ENCODE peak calls at places on chromosome 7, in six cellular contexts. H, T, D, R, M and Q are unnamed samples.

GRCh38 chr7:93594250-93594649 is 19.7 kb upstream of the CALCR start:
- DNase-seq in H (no peak), T (no peak), D (no peak), R (no peak), M (no peak), Q (no peak)

GRCh38 chr7:116177009-116177408 is 33.3 kb upstream of the TES start:
- DNase-seq in H (peak), T (no peak), D (no peak), R (no peak), M (no peak), Q (no peak)

GRCh38 chr7:35891004-35891830 is 90.4 kb downstream of the SEPTIN7 start:
- DNase-seq in H (no peak), T (no peak), D (no peak), R (no peak), M (no peak), Q (no peak)

GRCh38 chr7:45701701-45702460 is 127.7 kb downstream of the ADCY1 start:
- DNase-seq in H (no peak), T (no peak), D (no peak), R (no peak), M (no peak), Q (no peak)

GRCh38 chr7:27640914-27641570 is 21.6 kb downstream of the HIBADH start:
- DNase-seq in H (peak), T (peak), D (no peak), R (no peak), M (peak), Q (no peak)

GRCh38 chr7:66503551-66504031 is 125.1 kb upstream of the KCTD7 start:
- DNase-seq in H (no peak), T (no peak), D (no peak), R (no peak), M (no peak), Q (no peak)

GRCh38 chr7:22572937-22573336 is 72.9 kb upstream of the STEAP1B start:
- DNase-seq in H (peak), T (no peak), D (no peak), R (no peak), M (no peak), Q (peak)

GRCh38 chr7:158595068-158595467 is 7.4 kb upstream of the PTPRN2 start:
- DNase-seq in H (no peak), T (no peak), D (no peak), R (no peak), M (peak), Q (no peak)

GRCh38 chr7:102321351-102322201 is 34.7 kb downstream of the SPDYE6 start:
- DNase-seq in H (no peak), T (no peak), D (no peak), R (peak), M (no peak), Q (no peak)

GRCh38 chr7:155776606-155777005 is 35.7 kb downstream of the SHH start:
- DNase-seq in H (no peak), T (no peak), D (no peak), R (no peak), M (no peak), Q (no peak)

GRCh38 chr7:73615886-73616285 is 8.4 kb downstream of the MLXIPL start:
- DNase-seq in H (peak), T (no peak), D (no peak), R (no peak), M (no peak), Q (no peak)

GRCh38 chr7:30971840-30972563 is 8.2 kb downstream of the GHRHR start:
- DNase-seq in H (no peak), T (no peak), D (no peak), R (no peak), M (no peak), Q (no peak)

GRCh38 chr7:157412021-157412443 is 75.2 kb downstream of the DNAJB6 start:
- DNase-seq in H (peak), T (peak), D (no peak), R (no peak), M (no peak), Q (peak)

GRCh38 chr7:77950548-77950947 is 152.0 kb downstream of the PHTF2 start:
- DNase-seq in H (no peak), T (no peak), D (no peak), R (no peak), M (no peak), Q (no peak)

GRCh38 chr7:85156661-85157213 is 30.1 kb downstream of the SEMA3D start:
- DNase-seq in H (no peak), T (no peak), D (no peak), R (no peak), M (no peak), Q (no peak)

GRCh38 chr7:92255308-92255707 is 9.5 kb downstream of the ANKIB1 start:
- DNase-seq in H (peak), T (peak), D (no peak), R (no peak), M (no peak), Q (peak)

GRCh38 chr7:33055147-33055546 is 7.4 kb downstream of the NT5C3A start:
- DNase-seq in H (no peak), T (no peak), D (no peak), R (no peak), M (no peak), Q (no peak)

GRCh38 chr7:151248191-151249033 is at the start of gene SMARCD3:
- DNase-seq in H (peak), T (peak), D (peak), R (peak), M (no peak), Q (no peak)

GRCh38 chr7:76048668-76048988 is 722 bp downstream of the MDH2 start:
- DNase-seq in H (no peak), T (no peak), D (no peak), R (peak), M (peak), Q (no peak)

GRCh38 chr7:101170617-101171441 is 5.5 kb upstream of the VGF start:
- DNase-seq in H (no peak), T (no peak), D (no peak), R (no peak), M (no peak), Q (no peak)

GRCh38 chr7:157474685-157475084 is 137.9 kb downstream of the DNAJB6 start:
- DNase-seq in H (no peak), T (no peak), D (no peak), R (peak), M (peak), Q (no peak)

GRCh38 chr7:142300689-142301088 is 42.8 kb upstream of the PRSS58 start:
- DNase-seq in H (no peak), T (no peak), D (no peak), R (no peak), M (peak), Q (no peak)

GRCh38 chr7:156104501-156105336 is 292.5 kb upstream of the SHH start:
- DNase-seq in H (no peak), T (no peak), D (no peak), R (no peak), M (no peak), Q (no peak)

GRCh38 chr7:128405345-128406146 is 4.2 kb downstream of the IMPDH1 start:
- DNase-seq in H (peak), T (no peak), D (peak), R (peak), M (peak), Q (no peak)

GRCh38 chr7:151689196-151689971 is 169.7 kb upstream of the RHEB start:
- DNase-seq in H (no peak), T (no peak), D (no peak), R (no peak), M (no peak), Q (no peak)

GRCh38 chr7:3106353-3106752 is 62.7 kb upstream of the CARD11 start:
- DNase-seq in H (no peak), T (no peak), D (no peak), R (no peak), M (peak), Q (no peak)

GRCh38 chr7:31648288-31648687 is 38.7 kb upstream of the PPP1R17 start:
- DNase-seq in H (peak), T (peak), D (no peak), R (no peak), M (no peak), Q (no peak)

GRCh38 chr7:154627571-154628290 is 375.2 kb downstream of the PAXIP1 start:
- DNase-seq in H (no peak), T (no peak), D (no peak), R (no peak), M (no peak), Q (no peak)

GRCh38 chr7:83413425-83413824 is 235.5 kb downstream of the SEMA3E start:
- DNase-seq in H (peak), T (peak), D (no peak), R (no peak), M (no peak), Q (no peak)

GRCh38 chr7:42854521-42855118 is 57.2 kb downstream of the C7orf25 start:
- DNase-seq in H (no peak), T (no peak), D (no peak), R (no peak), M (no peak), Q (no peak)

GRCh38 chr7:98470131-98470985 is 69.5 kb upstream of the BAIAP2L1 start:
- DNase-seq in H (peak), T (no peak), D (peak), R (peak), M (peak), Q (no peak)

GRCh38 chr7:26291699-26292538 is at the start of gene SNX10:
- DNase-seq in H (peak), T (no peak), D (peak), R (peak), M (peak), Q (no peak)

GRCh38 chr7:155394413-155394812 is 63.5 kb upstream of the EN2 start:
- DNase-seq in H (no peak), T (no peak), D (no peak), R (no peak), M (no peak), Q (no peak)

GRCh38 chr7:3301831-3302618 is 973 bp downstream of the SDK1 start:
- DNase-seq in H (peak), T (peak), D (peak), R (no peak), M (no peak), Q (no peak)

GRCh38 chr7:1542329-1542728 is 11.8 kb downstream of the MAFK start:
- DNase-seq in H (no peak), T (no peak), D (no peak), R (no peak), M (no peak), Q (no peak)

GRCh38 chr7:152968003-152968402 is 208.5 kb downstream of the ACTR3B start:
- DNase-seq in H (no peak), T (no peak), D (no peak), R (no peak), M (no peak), Q (no peak)

GRCh38 chr7:53521638-53522184 is 486.3 kb downstream of the POM121L12 start:
- DNase-seq in H (no peak), T (no peak), D (no peak), R (no peak), M (no peak), Q (no peak)

GRCh38 chr7:158546626-158547025 is 41.0 kb downstream of the PTPRN2 start:
- DNase-seq in H (no peak), T (no peak), D (no peak), R (no peak), M (no peak), Q (no peak)

GRCh38 chr7:3309140-3309539 is 8.1 kb downstream of the SDK1 start:
- DNase-seq in H (no peak), T (no peak), D (no peak), R (no peak), M (no peak), Q (no peak)

GRCh38 chr7:33904680-33905388 is 505 bp upstream of the BMPER start:
- DNase-seq in H (peak), T (peak), D (peak), R (peak), M (peak), Q (no peak)